ENCODE peak calls at places on chromosomes 7 and 10, in six cellular contexts. One of them, this sample, is unnamed.

GRCh38 chr7:106285801-106286492 is 1.2 kb upstream of the NAMPT start:
- DNase-seq in RPMI7951: peak
- DNase-seq in kidney: no peak
- DNase-seq in endodermal cell: no peak
- DNase-seq in astrocyte: peak
- DNase-seq in mesendoderm: no peak
- DNase-seq in this sample: peak

GRCh38 chr7:42170724-42171123 is 66.3 kb downstream of the GLI3 start:
- DNase-seq in kidney: no peak
- DNase-seq in mesendoderm: no peak
- DNase-seq in RPMI7951: peak
- DNase-seq in endodermal cell: no peak
- DNase-seq in astrocyte: peak
- DNase-seq in this sample: peak

GRCh38 chr10:29377333-29377961 is 88.6 kb downstream of the LYZL1 start:
- DNase-seq in endodermal cell: peak
- DNase-seq in kidney: no peak
- DNase-seq in RPMI7951: peak
- DNase-seq in mesendoderm: peak
- DNase-seq in astrocyte: no peak
- DNase-seq in this sample: peak

GRCh38 chr7:49579408-49579807 is 194.0 kb upstream of the VWC2 start:
- DNase-seq in astrocyte: no peak
- DNase-seq in kidney: peak
- DNase-seq in endodermal cell: no peak
- DNase-seq in mesendoderm: no peak
- DNase-seq in RPMI7951: no peak
- DNase-seq in this sample: no peak

GRCh38 chr7:140564643-140565042 is 76.0 kb downstream of the DENND2A start:
- DNase-seq in astrocyte: peak
- DNase-seq in RPMI7951: peak
- DNase-seq in mesendoderm: no peak
- DNase-seq in endodermal cell: no peak
- DNase-seq in kidney: peak
- DNase-seq in this sample: peak

GRCh38 chr7:103636153-103636552 is 190.1 kb upstream of the SLC26A5 start:
- DNase-seq in RPMI7951: no peak
- DNase-seq in astrocyte: peak
- DNase-seq in kidney: no peak
- DNase-seq in endodermal cell: peak
- DNase-seq in mesendoderm: peak
- DNase-seq in this sample: peak

GRCh38 chr10:49164587-49165188 is 23.5 kb downstream of the TMEM273 start:
- DNase-seq in astrocyte: no peak
- DNase-seq in RPMI7951: no peak
- DNase-seq in kidney: no peak
- DNase-seq in endodermal cell: peak
- DNase-seq in mesendoderm: peak
- DNase-seq in this sample: peak

GRCh38 chr10:82953331-82953730 is 1078.3 kb downstream of the NRG3 start:
- DNase-seq in RPMI7951: peak
- DNase-seq in mesendoderm: no peak
- DNase-seq in kidney: no peak
- DNase-seq in endodermal cell: no peak
- DNase-seq in astrocyte: no peak
- DNase-seq in this sample: no peak

GRCh38 chr7:149495785-149496641 is 1.6 kb downstream of the ZNF746 start:
- DNase-seq in kidney: peak
- DNase-seq in RPMI7951: peak
- DNase-seq in astrocyte: peak
- DNase-seq in mesendoderm: no peak
- DNase-seq in endodermal cell: no peak
- DNase-seq in this sample: peak

GRCh38 chr7:44186736-44187135 is 2.5 kb downstream of the GCK start:
- DNase-seq in mesendoderm: no peak
- DNase-seq in astrocyte: no peak
- DNase-seq in endodermal cell: no peak
- DNase-seq in RPMI7951: no peak
- DNase-seq in kidney: no peak
- DNase-seq in this sample: no peak

GRCh38 chr7:131190581-131190980 is 137.1 kb upstream of the MKLN1 start:
- DNase-seq in mesendoderm: no peak
- DNase-seq in astrocyte: no peak
- DNase-seq in RPMI7951: no peak
- DNase-seq in kidney: no peak
- DNase-seq in endodermal cell: no peak
- DNase-seq in this sample: no peak

GRCh38 chr7:55365103-55365679 is at the start of gene LANCL2:
- DNase-seq in RPMI7951: peak
- DNase-seq in kidney: no peak
- DNase-seq in endodermal cell: no peak
- DNase-seq in mesendoderm: no peak
- DNase-seq in astrocyte: peak
- DNase-seq in this sample: peak

GRCh38 chr7:29946428-29947186 is 43.0 kb downstream of the SCRN1 start:
- DNase-seq in endodermal cell: peak
- DNase-seq in RPMI7951: peak
- DNase-seq in astrocyte: peak
- DNase-seq in kidney: no peak
- DNase-seq in mesendoderm: peak
- DNase-seq in this sample: peak

GRCh38 chr7:4739528-4739992 is 35.9 kb upstream of the AP5Z1 start:
- DNase-seq in kidney: peak
- DNase-seq in mesendoderm: peak
- DNase-seq in astrocyte: peak
- DNase-seq in RPMI7951: no peak
- DNase-seq in endodermal cell: peak
- DNase-seq in this sample: no peak

GRCh38 chr7:43195256-43195655 is 82.8 kb downstream of the HECW1 start:
- DNase-seq in RPMI7951: no peak
- DNase-seq in kidney: no peak
- DNase-seq in astrocyte: no peak
- DNase-seq in endodermal cell: no peak
- DNase-seq in mesendoderm: no peak
- DNase-seq in this sample: no peak

GRCh38 chr7:24336461-24336860 is 52.5 kb downstream of the NPY start:
- DNase-seq in kidney: no peak
- DNase-seq in RPMI7951: peak
- DNase-seq in astrocyte: no peak
- DNase-seq in endodermal cell: peak
- DNase-seq in mesendoderm: peak
- DNase-seq in this sample: no peak

GRCh38 chr7:2138146-2138765 is 94.5 kb downstream of the MAD1L1 start:
- DNase-seq in endodermal cell: no peak
- DNase-seq in mesendoderm: no peak
- DNase-seq in astrocyte: no peak
- DNase-seq in kidney: no peak
- DNase-seq in RPMI7951: no peak
- DNase-seq in this sample: no peak

GRCh38 chr7:8597565-8597964 is 164.2 kb downstream of the NXPH1 start:
- DNase-seq in astrocyte: no peak
- DNase-seq in kidney: no peak
- DNase-seq in endodermal cell: no peak
- DNase-seq in mesendoderm: no peak
- DNase-seq in RPMI7951: no peak
- DNase-seq in this sample: no peak

GRCh38 chr10:43196131-43196980 is 58.1 kb downstream of the CSGALNACT2 start:
- DNase-seq in endodermal cell: peak
- DNase-seq in mesendoderm: no peak
- DNase-seq in kidney: peak
- DNase-seq in RPMI7951: no peak
- DNase-seq in astrocyte: no peak
- DNase-seq in this sample: no peak

GRCh38 chr7:119086026-119086425 is 861.5 kb downstream of the ANKRD7 start:
- DNase-seq in kidney: no peak
- DNase-seq in astrocyte: no peak
- DNase-seq in endodermal cell: no peak
- DNase-seq in mesendoderm: no peak
- DNase-seq in RPMI7951: no peak
- DNase-seq in this sample: no peak

GRCh38 chr10:120262857-120263547 is 194.0 kb upstream of the PLPP4 start:
- DNase-seq in endodermal cell: no peak
- DNase-seq in astrocyte: peak
- DNase-seq in mesendoderm: no peak
- DNase-seq in kidney: no peak
- DNase-seq in RPMI7951: peak
- DNase-seq in this sample: peak

GRCh38 chr10:112269266-112269665 is 13.9 kb upstream of the TECTB start:
- DNase-seq in RPMI7951: peak
- DNase-seq in kidney: no peak
- DNase-seq in mesendoderm: no peak
- DNase-seq in endodermal cell: no peak
- DNase-seq in astrocyte: peak
- DNase-seq in this sample: peak

GRCh38 chr7:131327049-131327625 is 539 bp upstream of the MKLN1 start:
- DNase-seq in mesendoderm: peak
- DNase-seq in kidney: no peak
- DNase-seq in endodermal cell: no peak
- DNase-seq in astrocyte: peak
- DNase-seq in RPMI7951: peak
- DNase-seq in this sample: peak

GRCh38 chr10:110859206-110859946 is 12.4 kb upstream of the PDCD4 start:
- DNase-seq in astrocyte: no peak
- DNase-seq in endodermal cell: peak
- DNase-seq in mesendoderm: no peak
- DNase-seq in RPMI7951: no peak
- DNase-seq in kidney: no peak
- DNase-seq in this sample: no peak

GRCh38 chr7:139618482-139619366 is 95.2 kb downstream of the CLEC2L start:
- DNase-seq in astrocyte: peak
- DNase-seq in kidney: no peak
- DNase-seq in endodermal cell: peak
- DNase-seq in RPMI7951: peak
- DNase-seq in mesendoderm: peak
- DNase-seq in this sample: peak

GRCh38 chr7:66110861-66111260 is 3.8 kb upstream of the CRCP start:
- DNase-seq in endodermal cell: no peak
- DNase-seq in RPMI7951: peak
- DNase-seq in mesendoderm: peak
- DNase-seq in astrocyte: peak
- DNase-seq in kidney: no peak
- DNase-seq in this sample: peak

This sample was measured in M059J.